ENCODE peak calls at places on chromosome 22, in nine cellular contexts. T, R, A, F, O, Z, H, G and Y are unnamed samples.

GRCh38 chr22:48621085-48621484 is 1206.6 kb downstream of the BRD1 start:
- DNase-seq in T (no peak), R (no peak), A (no peak), F (no peak), O (no peak), Z (no peak), H (no peak), G (no peak), Y (no peak)

GRCh38 chr22:21942939-21943338 is 9.7 kb downstream of the PPM1F start:
- DNase-seq in T (no peak), R (peak), A (no peak), F (no peak), O (no peak), Z (no peak), H (no peak), G (no peak), Y (no peak)

GRCh38 chr22:39684702-39685281 is 114.2 kb downstream of the CACNA1I start:
- DNase-seq in T (no peak), R (no peak), A (no peak), F (no peak), O (no peak), Z (no peak), H (no peak), G (no peak), Y (no peak)

GRCh38 chr22:33163815-33164214 is 105.6 kb upstream of the SYN3 start:
- DNase-seq in T (no peak), R (no peak), A (no peak), F (peak), O (no peak), Z (no peak), H (no peak), G (no peak), Y (no peak)

GRCh38 chr22:44403166-44403565 is 90.4 kb upstream of the SHISAL1 start:
- DNase-seq in T (peak), R (no peak), A (no peak), F (no peak), O (no peak), Z (no peak), H (no peak), G (peak), Y (no peak)

GRCh38 chr22:50337262-50338041 is 5.7 kb upstream of the PPP6R2 start:
- DNase-seq in T (no peak), R (no peak), A (no peak), F (no peak), O (no peak), Z (no peak), H (no peak), G (no peak), Y (no peak)

GRCh38 chr22:39534591-39535301 is 2.2 kb upstream of the RPS19BP1 start:
- DNase-seq in T (peak), R (peak), A (peak), F (peak), O (peak), Z (peak), H (peak), G (peak), Y (peak)

GRCh38 chr22:23591203-23591791 is 11.2 kb upstream of the IGLL1 start:
- DNase-seq in T (no peak), R (peak), A (peak), F (peak), O (peak), Z (peak), H (peak), G (peak), Y (no peak)

GRCh38 chr22:42904049-42904448 is 47.0 kb upstream of the ARFGAP3 start:
- DNase-seq in T (no peak), R (no peak), A (no peak), F (no peak), O (no peak), Z (no peak), H (no peak), G (no peak), Y (no peak)

GRCh38 chr22:39101226-39101625 is 4.2 kb downstream of the APOBEC3H start:
- DNase-seq in T (peak), R (no peak), A (no peak), F (no peak), O (no peak), Z (no peak), H (no peak), G (no peak), Y (no peak)